ENCODE peak calls at places on chromosomes 6 and 20, in nine cellular contexts. L is NCI-H748 treated with DMSO at 0.1 percent for 48 hours; Y is cerebellum; R is NCI-H2081; F is NB4; W is NCI-H1105 treated with DMSO at 0.1 percent for 48 hours; O is stimulated activated CD8-positive, alpha-beta memory T cell treated with anti-CD3 and anti-CD28 coated beads, Interleukin-4, amount 100 ng/mL, for 24 hours; C is M059J; D is fibroblast of villous mesenchyme. M is an unnamed sample.

GRCh38 chr6:153511896-153512496 is 380.9 kb upstream of the RGS17 start:
- DNase-seq in O (no peak), W (peak; percentile 18), R (peak; percentile 0), F (peak; percentile 54), C (peak; percentile 47), L (no peak), Y (peak; percentile 5), D (peak; percentile 33), M (peak; percentile 58)

GRCh38 chr6:146315321-146316254 is 228.0 kb upstream of the RAB32 start:
- DNase-seq in L (no peak), R (no peak), O (no peak), F (no peak), W (no peak), D (no peak), C (peak; percentile 37), Y (peak; percentile 25), M (no peak)

GRCh38 chr6:109002100-109002697 is 92.4 kb downstream of the SESN1 start:
- DNase-seq in L (no peak), D (peak; percentile 69), F (no peak), Y (no peak), C (no peak), R (no peak), O (no peak), W (no peak), M (no peak)

GRCh38 chr6:37940074-37940847 is 120.7 kb downstream of the ZFAND3 start:
- DNase-seq in D (peak; percentile 65), O (no peak), L (no peak), W (no peak), Y (no peak), F (no peak), C (peak; percentile 52), R (no peak), M (peak; percentile 24)

GRCh38 chr6:13859871-13860555 is 45.7 kb upstream of the MCUR1 start:
- DNase-seq in C (no peak), F (no peak), W (no peak), Y (no peak), L (no peak), R (no peak), D (no peak), O (no peak), M (no peak)

GRCh38 chr20:7195704-7196103 is 428.2 kb downstream of the BMP2 start:
- DNase-seq in F (peak; percentile 60), Y (no peak), D (peak; percentile 63), W (no peak), C (peak; percentile 81), L (no peak), O (no peak), R (no peak), M (peak; percentile 13)

GRCh38 chr6:106750146-106750900 is 120.9 kb downstream of the QRSL1 start:
- DNase-seq in F (no peak), R (peak; percentile 36), C (peak; percentile 18), Y (no peak), W (peak; percentile 20), L (peak; percentile 72), D (no peak), O (no peak), M (no peak)

GRCh38 chr6:25057121-25057520 is 121.4 kb upstream of the RIPOR2 start:
- DNase-seq in Y (no peak), R (no peak), C (no peak), L (no peak), D (no peak), W (no peak), O (no peak), F (no peak), M (no peak)

GRCh38 chr6:39553811-39554802 is 171.1 kb downstream of the KIF6 start:
- DNase-seq in Y (no peak), D (no peak), R (no peak), F (peak; percentile 16), W (no peak), C (peak; percentile 21), O (no peak), L (no peak), M (no peak)

GRCh38 chr6:8881663-8882062 is 446.3 kb upstream of the SLC35B3 start:
- DNase-seq in F (peak; percentile 86), D (no peak), O (no peak), Y (no peak), C (no peak), R (no peak), W (no peak), L (no peak), M (no peak)

GRCh38 chr6:46642928-46643751 is 9.5 kb downstream of the CYP39A1 start:
- DNase-seq in F (no peak), W (no peak), R (no peak), Y (no peak), O (no peak), L (no peak), C (peak; percentile 28), D (no peak), M (no peak)

GRCh38 chr6:26024651-26025046 is 62.0 kb downstream of the TRIM38 start:
- DNase-seq in Y (no peak), R (no peak), L (no peak), O (no peak), W (no peak), F (no peak), D (no peak), C (no peak), M (no peak)

GRCh38 chr6:147549531-147549930 is 41.0 kb downstream of the SAMD5 start:
- DNase-seq in F (no peak), O (no peak), C (no peak), Y (no peak), R (no peak), D (peak; percentile 10), L (no peak), W (no peak), M (no peak)

GRCh38 chr20:11098888-11099287 is 425.1 kb upstream of the JAG1 start:
- DNase-seq in O (no peak), W (no peak), F (peak; percentile 11), D (no peak), L (no peak), C (peak; percentile 24), R (no peak), Y (no peak), M (peak; percentile 64)

GRCh38 chr6:169971951-169972651 is 220.7 kb downstream of the ERMARD start:
- DNase-seq in W (no peak), D (no peak), R (no peak), O (no peak), L (no peak), F (no peak), C (no peak), Y (no peak), M (no peak)

GRCh38 chr6:157023958-157024357 is 246.8 kb downstream of the ARID1B start:
- DNase-seq in O (no peak), R (no peak), W (no peak), L (no peak), C (peak; percentile 21), F (peak; percentile 23), D (peak; percentile 87), Y (no peak), M (peak; percentile 42)

GRCh38 chr6:81451787-81452186 is 300.7 kb downstream of the TENT5A start:
- DNase-seq in D (peak; percentile 89), W (no peak), F (peak; percentile 67), C (peak; percentile 98), R (no peak), L (peak; percentile 44), Y (no peak), O (no peak), M (peak; percentile 96)

GRCh38 chr6:39882567-39882953 is 51.7 kb downstream of the MOCS1 start:
- DNase-seq in W (no peak), D (peak; percentile 96), L (no peak), O (no peak), F (no peak), R (no peak), C (peak; percentile 81), Y (no peak), M (no peak)

GRCh38 chr6:1311400-1312192 is at the start of gene FOXQ1:
- DNase-seq in O (no peak), R (no peak), W (peak; percentile 50), Y (peak; percentile 30), D (peak; percentile 61), F (peak; percentile 60), C (no peak), L (peak; percentile 61), M (no peak)

GRCh38 chr6:81876977-81877376 is 124.5 kb upstream of the TENT5A start:
- DNase-seq in Y (no peak), F (no peak), L (no peak), R (no peak), O (no peak), W (no peak), C (peak; percentile 76), D (no peak), M (no peak)

GRCh38 chr6:131199568-131200272 is 64.5 kb downstream of the AKAP7 start:
- DNase-seq in C (peak; percentile 68), F (peak; percentile 80), L (peak; percentile 10), O (peak; percentile 43), R (peak; percentile 2), W (peak; percentile 58), D (peak; percentile 57), Y (no peak), M (peak; percentile 72)

GRCh38 chr6:27237089-27237723 is 10.3 kb upstream of the PRSS16 start:
- DNase-seq in F (peak; percentile 69), C (peak; percentile 80), R (no peak), O (no peak), Y (no peak), W (no peak), D (peak; percentile 36), L (no peak), M (peak; percentile 89)

GRCh38 chr20:3510110-3510509 is 39.3 kb downstream of the ATRN start:
- DNase-seq in Y (no peak), L (no peak), C (no peak), F (no peak), O (no peak), W (no peak), D (peak; percentile 10), R (no peak), M (no peak)